ENCODE peak calls at places on chromosomes 13 and 19, in five cellular contexts. V is NCI-H1417, M is RPMI8226, C is A549, T is nucleus accumbens. H is an unnamed sample.
A peak's percentile ranks its signal among the peaks of the same experiment; 100 is the strongest.

GRCh38 chr19:412356-413355 is 3.7 kb upstream of the C2CD4C start:
- DNase-seq in T (no peak), M (no peak), V (no peak), C (no peak), H (no peak)

GRCh38 chr13:67275351-67275989 is 45.3 kb upstream of the PCDH9 start:
- DNase-seq in T (no peak), C (no peak), V (no peak), M (no peak), H (no peak)

GRCh38 chr19:7701049-7701653 is 780 bp downstream of the FCER2 start:
- DNase-seq in V (no peak), C (no peak), M (no peak), T (no peak), H (no peak)

GRCh38 chr19:10501971-10502523 is 1.1 kb downstream of the KEAP1 start:
- DNase-seq in V (peak; percentile 85), M (peak; percentile 90), C (peak; percentile 65), T (peak; percentile 27), H (no peak)

GRCh38 chr19:1243768-1244692 is 2.5 kb downstream of the ATP5F1D start:
- DNase-seq in M (peak; percentile 85), T (peak; percentile 60), V (peak; percentile 65), C (peak; percentile 79), H (no peak)

GRCh38 chr19:9793051-9793591 is 24.6 kb upstream of the ZNF846 start:
- DNase-seq in C (no peak), M (peak; percentile 13), V (no peak), T (no peak), H (no peak)

GRCh38 chr13:30149248-30149647 is 158.1 kb downstream of the KATNAL1 start:
- DNase-seq in C (no peak), M (no peak), V (no peak), T (no peak), H (no peak)

GRCh38 chr19:37564624-37565369 is 29.8 kb downstream of the ZNF571 start:
- DNase-seq in M (no peak), T (no peak), V (no peak), C (no peak), H (no peak)

GRCh38 chr19:21482863-21483276 is 22.5 kb upstream of the ZNF429 start:
- DNase-seq in M (peak; percentile 43), T (no peak), C (no peak), V (peak; percentile 34), H (no peak)

GRCh38 chr19:21143846-21144245 is 2.0 kb downstream of the ZNF431 start:
- DNase-seq in T (no peak), V (no peak), M (no peak), C (no peak), H (no peak)

GRCh38 chr13:30341815-30342570 is 34.6 kb upstream of the KATNAL1 start:
- DNase-seq in V (no peak), M (no peak), T (no peak), C (no peak), H (peak; percentile 27)

GRCh38 chr13:66265446-66265845 is 964.7 kb downstream of the PCDH9 start:
- DNase-seq in V (no peak), T (no peak), M (no peak), C (no peak), H (no peak)

GRCh38 chr13:93872948-93873347 is 606.5 kb downstream of the DCT start:
- DNase-seq in M (no peak), T (no peak), V (no peak), C (no peak), H (no peak)

GRCh38 chr13:110719036-110719710 is 5.7 kb downstream of the ING1 start:
- DNase-seq in T (no peak), C (no peak), V (no peak), M (no peak), H (no peak)

GRCh38 chr13:20473888-20474287 is 51.8 kb downstream of the CRYL1 start:
- DNase-seq in V (no peak), T (no peak), C (no peak), M (no peak), H (no peak)

GRCh38 chr13:75458696-75459422 is 23.1 kb downstream of the TBC1D4 start:
- DNase-seq in T (no peak), V (peak; percentile 85), C (no peak), M (no peak), H (no peak)

GRCh38 chr13:30033681-30034447 is 183.4 kb upstream of the UBL3 start:
- DNase-seq in C (no peak), T (no peak), V (no peak), M (no peak), H (peak; percentile 46)

GRCh38 chr19:28424662-28425430 is 788.1 kb downstream of the UQCRFS1 start:
- DNase-seq in M (no peak), V (no peak), C (no peak), T (no peak), H (no peak)

GRCh38 chr13:106210327-106210726 is 325.1 kb downstream of the EFNB2 start:
- DNase-seq in C (no peak), V (no peak), T (no peak), M (no peak), H (no peak)

GRCh38 chr19:49057636-49058234 is at the start of gene CGB7:
- DNase-seq in V (no peak), C (peak; percentile 77), M (no peak), T (no peak), H (no peak)

GRCh38 chr19:50639121-50640112 is at the start of gene SYT3:
- DNase-seq in C (peak; percentile 95), T (peak; percentile 51), V (peak; percentile 68), M (peak; percentile 47), H (no peak)

GRCh38 chr13:49859568-49859967 is 67.1 kb upstream of the KPNA3 start:
- DNase-seq in C (peak; percentile 33), M (no peak), T (no peak), V (no peak), H (no peak)

GRCh38 chr13:77863037-77863630 is 55.5 kb downstream of the EDNRB start:
- DNase-seq in T (no peak), V (no peak), C (no peak), M (no peak), H (no peak)

GRCh38 chr13:33204130-33204927 is 81.2 kb downstream of the STARD13 start:
- DNase-seq in C (no peak), M (no peak), T (no peak), V (no peak), H (peak; percentile 74)

GRCh38 chr19:39846678-39847486 is 703 bp upstream of the FBL start:
- DNase-seq in V (no peak), C (no peak), T (no peak), M (no peak), H (no peak)

GRCh38 chr13:87975035-87975434 is 303.9 kb downstream of the SLITRK5 start:
- DNase-seq in C (no peak), V (no peak), M (no peak), T (no peak), H (no peak)

GRCh38 chr19:33193864-33194362 is at the start of gene LRP3:
- DNase-seq in T (no peak), V (peak; percentile 66), C (no peak), M (no peak), H (no peak)

GRCh38 chr13:41365636-41366035 is 54.6 kb downstream of the NAA16 start:
- DNase-seq in M (no peak), C (no peak), T (no peak), V (no peak), H (no peak)

GRCh38 chr19:2011169-2011568 is 4.3 kb downstream of the BTBD2 start:
- DNase-seq in C (no peak), T (no peak), M (no peak), V (no peak), H (no peak)

GRCh38 chr13:45162194-45162593 is 38.7 kb downstream of the KCTD4 start:
- DNase-seq in V (no peak), C (no peak), M (no peak), T (no peak), H (no peak)

GRCh38 chr19:38658462-38659306 is 11.2 kb downstream of the ACTN4 start:
- DNase-seq in V (no peak), T (no peak), M (no peak), C (peak; percentile 99), H (peak; percentile 91)

GRCh38 chr19:6270822-6271221 is 9.0 kb downstream of the MLLT1 start:
- DNase-seq in M (no peak), C (no peak), V (no peak), T (no peak), H (no peak)

GRCh38 chr19:17972230-17972629 is 5.3 kb downstream of the KCNN1 start:
- DNase-seq in M (no peak), C (no peak), T (no peak), V (no peak), H (no peak)

GRCh38 chr19:14786421-14786851 is 8.1 kb upstream of the ADGRE2 start:
- DNase-seq in M (peak; percentile 37), C (peak; percentile 25), T (no peak), V (no peak), H (no peak)

GRCh38 chr13:100382787-100383186 is 205.8 kb downstream of the GGACT start:
- DNase-seq in T (no peak), C (no peak), M (no peak), V (no peak), H (no peak)

GRCh38 chr19:40659566-40659965 is 30.9 kb downstream of the NUMBL start:
- DNase-seq in C (no peak), V (no peak), M (no peak), T (no peak), H (no peak)

GRCh38 chr13:34933349-34933748 is 8.7 kb upstream of the NBEA start:
- DNase-seq in C (no peak), T (no peak), V (peak; percentile 2), M (no peak), H (no peak)

H was measured in brain pericyte.